ENCODE peak calls at places on chromosomes 5 and 9, in eight cellular contexts. U is kidney; N is K562; O is aorta; A is adipocyte; B is psoas muscle; W is HCT116; H is CD4-positive, CD25-positive, alpha-beta regulatory T cell. C is an unnamed sample.

GRCh38 chr9:86246752-86247161 is 12.7 kb downstream of the C9orf153 start:
- DNase-seq in U (no peak), N (no peak), O (no peak), A (no peak), B (peak; percentile 48), W (no peak), H (no peak), C (no peak)

GRCh38 chr5:151284392-151284967 is 19.1 kb downstream of the SLC36A3 start:
- DNase-seq in U (no peak), N (no peak), O (no peak), A (no peak), B (no peak), W (peak; percentile 21), H (no peak), C (no peak)

GRCh38 chr5:102767864-102768263 is 12.8 kb downstream of the PAM start:
- DNase-seq in U (no peak), N (no peak), O (no peak), A (no peak), B (no peak), W (no peak), H (no peak), C (no peak)

GRCh38 chr5:55544341-55544740 is 9.6 kb upstream of the PLPP1 start:
- DNase-seq in U (no peak), N (no peak), O (no peak), A (peak; percentile 27), B (no peak), W (no peak), H (no peak), C (peak; percentile 50)

GRCh38 chr5:134577022-134577795 is 51.7 kb downstream of the JADE2 start:
- DNase-seq in U (peak; percentile 70), N (no peak), O (no peak), A (no peak), B (peak; percentile 45), W (no peak), H (no peak), C (peak; percentile 90)

GRCh38 chr9:86077286-86077685 is 22.1 kb downstream of the GOLM1 start:
- DNase-seq in U (no peak), N (no peak), O (no peak), A (no peak), B (no peak), W (no peak), H (no peak), C (no peak)

GRCh38 chr9:278651-279050 is 64.0 kb downstream of the DOCK8 start:
- DNase-seq in U (no peak), N (no peak), O (no peak), A (no peak), B (no peak), W (no peak), H (peak; percentile 30), C (no peak)

GRCh38 chr9:109331353-109331752 is 10.5 kb upstream of the EPB41L4B start:
- DNase-seq in U (peak; percentile 94), N (no peak), O (peak; percentile 77), A (peak; percentile 35), B (no peak), W (no peak), H (no peak), C (peak; percentile 79)

GRCh38 chr9:120542701-120543490 is 37.1 kb downstream of the CDK5RAP2 start:
- DNase-seq in U (no peak), N (no peak), O (no peak), A (peak; percentile 28), B (no peak), W (no peak), H (no peak), C (no peak)

GRCh38 chr9:95017661-95018060 is 291.2 kb downstream of the AOPEP start:
- DNase-seq in U (no peak), N (no peak), O (no peak), A (no peak), B (no peak), W (no peak), H (no peak), C (no peak)

GRCh38 chr9:95015569-95015968 is 289.1 kb downstream of the AOPEP start:
- DNase-seq in U (no peak), N (no peak), O (no peak), A (no peak), B (no peak), W (no peak), H (no peak), C (no peak)

GRCh38 chr9:95017062-95017461 is 290.6 kb downstream of the AOPEP start:
- DNase-seq in U (no peak), N (no peak), O (no peak), A (peak; percentile 59), B (no peak), W (no peak), H (no peak), C (no peak)

GRCh38 chr9:95021166-95021886 is 294.8 kb downstream of the AOPEP start:
- DNase-seq in U (no peak), N (no peak), O (no peak), A (no peak), B (no peak), W (no peak), H (no peak), C (no peak)

GRCh38 chr9:95018099-95018927 is 291.8 kb downstream of the AOPEP start:
- DNase-seq in U (peak; percentile 79), N (no peak), O (peak; percentile 80), A (peak; percentile 93), B (peak; percentile 72), W (peak; percentile 32), H (no peak), C (peak; percentile 39)
- H3K36me3 ChIP-seq in U (peaks cover 30% of the 10 kb centered on the region), N (peaks cover 13% of the 10 kb centered on the region), O (peaks cover 2% of the 10 kb centered on the region), A (peaks cover 67% of the 10 kb centered on the region), B (no peaks in the 10 kb centered on the region), W (peaks cover 3% of the 10 kb centered on the region), H (peaks cover 3% of the 10 kb centered on the region), C (peaks cover 89% of the 10 kb centered on the region)

GRCh38 chr5:17234384-17234783 is 17.0 kb downstream of the BASP1 start:
- DNase-seq in U (no peak), N (no peak), O (no peak), A (no peak), B (no peak), W (no peak), H (no peak), C (no peak)

GRCh38 chr5:17230808-17231525 is 13.5 kb downstream of the BASP1 start:
- DNase-seq in U (no peak), N (no peak), O (no peak), A (no peak), B (no peak), W (no peak), H (no peak), C (no peak)

GRCh38 chr5:17229308-17229707 is 11.9 kb downstream of the BASP1 start:
- DNase-seq in U (no peak), N (no peak), O (no peak), A (no peak), B (no peak), W (no peak), H (no peak), C (no peak)

GRCh38 chr5:17233488-17233887 is 16.1 kb downstream of the BASP1 start:
- DNase-seq in U (no peak), N (no peak), O (no peak), A (no peak), B (no peak), W (no peak), H (no peak), C (no peak)

GRCh38 chr5:17232405-17232804 is 15.0 kb downstream of the BASP1 start:
- DNase-seq in U (no peak), N (no peak), O (no peak), A (no peak), B (no peak), W (no peak), H (no peak), C (no peak)
- H3K36me3 ChIP-seq in U (no peaks in the 10 kb centered on the region), N (no peaks in the 10 kb centered on the region), O (no peaks in the 10 kb centered on the region), A (no peaks in the 10 kb centered on the region), B (no peaks in the 10 kb centered on the region), W (no peaks in the 10 kb centered on the region), H (no peaks in the 10 kb centered on the region), C (peaks cover 87% of the 10 kb centered on the region)

GRCh38 chr5:138315751-138316278 is 15.8 kb downstream of the CDC25C start:
- DNase-seq in U (no peak), N (no peak), O (no peak), A (no peak), B (no peak), W (no peak), H (no peak), C (no peak)

GRCh38 chr5:138316355-138316754 is 15.2 kb downstream of the CDC25C start:
- DNase-seq in U (no peak), N (no peak), O (no peak), A (no peak), B (no peak), W (no peak), H (no peak), C (no peak)
- H3K36me3 ChIP-seq in U (no peaks in the 10 kb centered on the region), N (peaks cover 31% of the 10 kb centered on the region), O (no peaks in the 10 kb centered on the region), A (no peaks in the 10 kb centered on the region), B (no peaks in the 10 kb centered on the region), W (no peaks in the 10 kb centered on the region), H (no peaks in the 10 kb centered on the region), C (peaks cover 15% of the 10 kb centered on the region)

GRCh38 chr9:37953204-37953774 is 49.4 kb upstream of the SLC25A51 start:
- DNase-seq in U (peak; percentile 73), N (no peak), O (no peak), A (no peak), B (no peak), W (no peak), H (no peak), C (no peak)
- H3K36me3 ChIP-seq in U (peaks cover 2% of the 10 kb centered on the region), N (peaks cover 45% of the 10 kb centered on the region), O (no peaks in the 10 kb centered on the region), A (peaks cover 13% of the 10 kb centered on the region), B (peaks cover 2% of the 10 kb centered on the region), W (peaks cover under 1% of the 10 kb centered on the region), H (no peaks in the 10 kb centered on the region), C (peaks cover 16% of the 10 kb centered on the region)

GRCh38 chr5:157558681-157559080 is 16.9 kb downstream of the ADAM19 start:
- DNase-seq in U (no peak), N (no peak), O (no peak), A (no peak), B (no peak), W (no peak), H (no peak), C (no peak)
- H3K36me3 ChIP-seq in U (no peaks in the 10 kb centered on the region), N (no peaks in the 10 kb centered on the region), O (no peaks in the 10 kb centered on the region), A (no peaks in the 10 kb centered on the region), B (no peaks in the 10 kb centered on the region), W (peaks cover 4% of the 10 kb centered on the region), H (peaks cover 37% of the 10 kb centered on the region), C (peaks cover 3% of the 10 kb centered on the region)